ENCODE peak calls at places on chromosomes 13 and 19, in eight cellular contexts. H, F, X, Q, L, N, E and W are unnamed samples.

GRCh38 chr13:92590503-92590908 is 636.1 kb upstream of the GPC6 start:
- DNase-seq in H (no peak), F (no peak), X (peak), Q (no peak), L (no peak), N (no peak), E (no peak), W (no peak)

GRCh38 chr19:49491804-49492572 is 4.2 kb upstream of the RPS11 start:
- DNase-seq in H (no peak), F (no peak), X (no peak), Q (no peak), L (no peak), N (no peak), E (no peak), W (no peak)

GRCh38 chr13:26946675-26947342 is 186.2 kb upstream of the GPR12 start:
- DNase-seq in H (no peak), F (no peak), X (peak), Q (peak), L (peak), N (no peak), E (no peak), W (peak)

GRCh38 chr19:7515471-7516226 is at the start of gene ZNF358:
- DNase-seq in H (no peak), F (peak), X (peak), Q (no peak), L (no peak), N (peak), E (peak), W (peak)

GRCh38 chr13:43058318-43058674 is 34.9 kb downstream of the DNAJC15 start:
- DNase-seq in H (peak), F (no peak), X (peak), Q (no peak), L (no peak), N (no peak), E (no peak), W (peak)

GRCh38 chr13:50650936-50651638 is 192.4 kb downstream of the DLEU7 start:
- DNase-seq in H (no peak), F (no peak), X (peak), Q (peak), L (peak), N (no peak), E (no peak), W (no peak)

GRCh38 chr13:79779761-79780160 is 298.8 kb downstream of the NDFIP2 start:
- DNase-seq in H (no peak), F (peak), X (peak), Q (no peak), L (no peak), N (peak), E (peak), W (no peak)

GRCh38 chr13:101305981-101306411 is 110.3 kb downstream of the NALCN start:
- DNase-seq in H (no peak), F (no peak), X (no peak), Q (no peak), L (no peak), N (no peak), E (no peak), W (no peak)

GRCh38 chr13:110869231-110869804 is 45.6 kb downstream of the ANKRD10 start:
- DNase-seq in H (no peak), F (no peak), X (no peak), Q (no peak), L (no peak), N (no peak), E (peak), W (peak)

GRCh38 chr13:69306766-69307165 is 800.9 kb upstream of the ATXN8OS start:
- DNase-seq in H (no peak), F (no peak), X (no peak), Q (no peak), L (no peak), N (no peak), E (no peak), W (no peak)

GRCh38 chr19:610071-610800 is 20.6 kb downstream of the HCN2 start:
- DNase-seq in H (no peak), F (no peak), X (no peak), Q (no peak), L (peak), N (no peak), E (no peak), W (peak)

GRCh38 chr19:43806848-43807247 is 4.6 kb upstream of the LYPD5 start:
- DNase-seq in H (no peak), F (no peak), X (no peak), Q (no peak), L (no peak), N (no peak), E (no peak), W (no peak)

GRCh38 chr19:48950159-48950558 is 4.5 kb upstream of the BAX start:
- DNase-seq in H (no peak), F (no peak), X (no peak), Q (no peak), L (no peak), N (no peak), E (no peak), W (no peak)

GRCh38 chr19:49125025-49125731 is 5.8 kb downstream of the PPFIA3 start:
- DNase-seq in H (no peak), F (no peak), X (no peak), Q (no peak), L (no peak), N (no peak), E (no peak), W (no peak)

GRCh38 chr19:4354282-4354681 is 10.9 kb downstream of the MPND start:
- DNase-seq in H (no peak), F (no peak), X (no peak), Q (no peak), L (no peak), N (no peak), E (no peak), W (no peak)

GRCh38 chr13:114111577-114111976 is 20.8 kb downstream of the RASA3 start:
- DNase-seq in H (no peak), F (peak), X (peak), Q (peak), L (no peak), N (no peak), E (peak), W (no peak)

GRCh38 chr13:107348471-107348870 is 780.5 kb upstream of the ARGLU1 start:
- DNase-seq in H (no peak), F (no peak), X (peak), Q (no peak), L (no peak), N (no peak), E (no peak), W (no peak)

GRCh38 chr13:42152495-42152894 is 104.0 kb downstream of the DGKH start:
- DNase-seq in H (no peak), F (no peak), X (no peak), Q (no peak), L (no peak), N (no peak), E (no peak), W (no peak)

GRCh38 chr19:45667620-45668341 is at the start of gene GIPR:
- DNase-seq in H (no peak), F (no peak), X (peak), Q (no peak), L (peak), N (no peak), E (peak), W (peak)

GRCh38 chr19:48490980-48491792 is 20.4 kb downstream of the LMTK3 start:
- DNase-seq in H (no peak), F (no peak), X (no peak), Q (no peak), L (peak), N (peak), E (no peak), W (no peak)

GRCh38 chr19:45306040-45306439 is 16.6 kb downstream of the CKM start:
- DNase-seq in H (no peak), F (no peak), X (no peak), Q (no peak), L (no peak), N (no peak), E (no peak), W (no peak)

GRCh38 chr19:44566984-44567383 is 37.5 kb upstream of the CEACAM20 start:
- DNase-seq in H (no peak), F (no peak), X (no peak), Q (no peak), L (no peak), N (no peak), E (no peak), W (no peak)

GRCh38 chr13:49419292-49419691 is 24.6 kb downstream of the CAB39L start:
- DNase-seq in H (no peak), F (no peak), X (peak), Q (no peak), L (no peak), N (no peak), E (no peak), W (no peak)

GRCh38 chr19:5624154-5624663 is 1.3 kb downstream of the SAFB start:
- DNase-seq in H (no peak), F (peak), X (peak), Q (no peak), L (peak), N (peak), E (no peak), W (peak)

GRCh38 chr13:26132756-26133155 is 80.9 kb upstream of the SHISA2 start:
- DNase-seq in H (no peak), F (no peak), X (peak), Q (no peak), L (no peak), N (no peak), E (no peak), W (no peak)

GRCh38 chr19:8897106-8897505 is 64.9 kb downstream of the MBD3L1 start:
- DNase-seq in H (no peak), F (no peak), X (no peak), Q (no peak), L (no peak), N (no peak), E (no peak), W (no peak)

GRCh38 chr13:50609016-50609415 is 234.5 kb downstream of the DLEU7 start:
- DNase-seq in H (no peak), F (no peak), X (no peak), Q (no peak), L (no peak), N (no peak), E (no peak), W (no peak)

GRCh38 chr19:56974554-56975207 is 134.2 kb upstream of the PEG3 start:
- DNase-seq in H (no peak), F (no peak), X (no peak), Q (no peak), L (no peak), N (no peak), E (no peak), W (no peak)

GRCh38 chr19:4077800-4078683 is 11.3 kb upstream of the ZBTB7A start:
- DNase-seq in H (no peak), F (peak), X (no peak), Q (no peak), L (peak), N (peak), E (peak), W (peak)

DNA sequence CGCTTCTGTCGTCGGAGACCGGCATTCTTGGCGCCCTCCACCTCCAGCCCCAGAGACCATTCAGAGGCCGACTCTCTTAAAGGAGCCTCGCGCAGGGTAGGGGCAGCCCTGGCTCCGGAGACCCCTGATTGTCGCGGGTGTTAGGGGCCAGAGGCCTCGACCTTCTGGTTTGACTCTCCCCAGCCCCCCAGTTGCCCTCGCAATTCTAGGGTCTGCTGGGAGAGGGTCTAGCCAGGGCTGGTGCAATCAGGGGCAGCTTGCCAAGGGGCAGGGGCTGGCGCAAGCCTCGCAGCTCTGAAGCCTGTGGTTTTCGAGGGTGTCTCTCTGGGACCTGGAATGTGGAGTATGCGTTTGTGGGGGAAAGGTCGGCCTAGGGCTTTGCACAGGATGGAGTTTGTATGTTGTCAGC is 1.6 kb upstream of the SLC7A10 start:
- DNase-seq in H (no peak), F (no peak), X (peak), Q (no peak), L (no peak), N (no peak), E (no peak), W (no peak)
- H3K4me3 ChIP-seq in H (no peak), F (no peak), X (no peak), Q (no peak), L (no peak), N (no peak), E (peak), W (no peak)

DNA sequence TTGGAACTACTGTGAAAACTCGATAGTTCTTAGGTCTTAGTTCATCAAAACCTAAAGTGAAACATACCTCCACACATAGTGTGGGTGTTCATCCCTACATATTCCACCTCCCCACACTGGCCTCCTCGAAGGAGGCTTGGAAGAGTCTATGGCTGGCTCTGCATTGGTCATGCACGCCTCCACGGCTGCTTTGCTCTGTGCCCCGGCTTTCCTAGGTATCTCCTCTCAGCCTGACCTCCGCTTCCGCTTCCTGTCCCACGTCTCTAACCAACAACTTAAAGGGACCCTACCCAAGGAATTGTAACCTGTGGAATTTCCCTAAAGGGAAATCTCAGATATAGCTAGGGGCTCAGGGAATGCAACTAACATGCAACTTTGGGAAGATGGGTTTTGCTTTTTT is 79.7 kb upstream of the MBNL2 start:
- DNase-seq in H (no peak), F (no peak), X (no peak), Q (no peak), L (no peak), N (no peak), E (peak), W (peak)
- H3K4me3 ChIP-seq in H (no peak), F (no peak), X (peak), Q (no peak), L (no peak), N (no peak), E (peak), W (peak)

GRCh38 chr19:40598918-40599307 is 2.3 kb upstream of the LTBP4 start:
- DNase-seq in H (no peak), F (no peak), X (no peak), Q (no peak), L (no peak), N (no peak), E (no peak), W (no peak)

GRCh38 chr19:40599331-40600085 is 1.7 kb upstream of the LTBP4 start:
- DNase-seq in H (no peak), F (peak), X (no peak), Q (no peak), L (no peak), N (peak), E (no peak), W (no peak)

GRCh38 chr19:40600086-40600917 is 867 bp upstream of the LTBP4 start:
- DNase-seq in H (no peak), F (peak), X (no peak), Q (no peak), L (no peak), N (peak), E (peak), W (no peak)

GRCh38 chr19:40603071-40603718 is 2.0 kb downstream of the LTBP4 start:
- DNase-seq in H (no peak), F (no peak), X (peak), Q (no peak), L (no peak), N (no peak), E (no peak), W (no peak)

DNA sequence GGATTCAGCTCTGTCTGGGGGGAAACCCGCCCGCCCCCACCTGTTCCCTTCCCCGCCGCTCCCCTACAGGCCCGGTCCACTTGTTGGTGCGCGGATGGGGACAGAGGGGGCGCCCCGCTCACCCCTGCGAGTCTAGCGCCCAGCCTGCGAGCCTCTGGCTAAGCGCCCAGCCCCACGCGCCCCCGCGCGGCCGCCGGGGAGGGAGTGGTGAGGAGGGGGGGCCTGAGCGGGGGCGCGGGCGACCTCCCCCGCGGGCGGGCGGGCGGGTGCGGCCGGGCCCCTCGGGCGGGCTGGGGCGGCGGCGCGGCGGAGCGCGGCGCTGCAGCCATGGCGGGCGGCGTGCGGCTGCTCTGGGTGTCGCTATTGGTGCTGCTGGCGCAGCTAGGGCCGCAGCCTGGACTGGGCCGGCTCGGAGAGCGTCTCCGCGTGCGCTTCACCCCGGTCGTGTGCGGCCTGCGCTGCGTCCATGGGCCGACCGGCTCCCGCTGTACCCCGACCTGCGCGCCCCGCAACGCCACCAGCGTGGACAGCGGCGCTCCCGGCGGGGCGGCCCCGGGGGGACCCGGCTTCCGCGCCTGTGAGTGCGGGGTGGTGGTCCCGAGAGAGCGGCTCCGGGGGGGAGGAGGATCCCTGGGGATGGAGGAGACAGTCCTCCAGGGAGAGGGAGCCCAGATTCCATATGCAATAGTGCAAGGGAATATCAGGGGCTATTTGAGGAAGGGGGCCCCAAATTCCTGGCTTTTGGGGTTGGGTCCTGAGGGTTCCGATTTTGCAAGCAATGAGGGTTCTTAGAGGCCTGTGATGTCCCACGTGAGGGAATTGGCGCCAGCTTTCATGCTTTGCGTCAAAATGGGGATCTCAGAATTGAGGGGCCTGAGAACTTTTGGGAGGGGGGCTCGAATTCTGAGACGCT is at the start of gene LTBP4:
- DNase-seq in H (no peak), F (peak), X (no peak), Q (no peak), L (no peak), N (peak), E (peak), W (no peak)
- H3K4me3 ChIP-seq in H (peak), F (peak), X (peak), Q (peak), L (no peak), N (peak), E (peak), W (peak)

DNA sequence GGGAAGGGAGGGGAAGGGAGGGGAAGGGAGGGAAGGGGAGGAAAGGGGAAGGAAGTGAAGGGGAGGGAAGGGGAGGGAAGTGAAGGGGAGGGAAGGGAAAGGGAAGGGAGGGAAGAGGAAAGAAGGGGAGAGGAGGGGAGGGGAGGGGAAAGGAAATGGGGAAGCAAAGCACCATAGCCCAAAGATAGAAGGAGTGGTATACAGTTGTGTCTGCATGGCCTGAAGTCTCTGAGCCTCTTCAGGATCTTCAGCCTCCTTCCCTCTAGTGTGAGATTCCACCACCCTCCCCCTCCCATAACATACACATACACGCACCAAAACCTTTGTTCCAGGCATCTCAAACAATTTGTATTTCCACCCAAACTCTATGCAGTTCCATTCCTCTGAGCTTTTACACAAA is 96.2 kb upstream of the SERP2 start:
- DNase-seq in H (no peak), F (no peak), X (no peak), Q (no peak), L (no peak), N (no peak), E (no peak), W (no peak)
- H3K4me3 ChIP-seq in H (no peak), F (no peak), X (no peak), Q (no peak), L (peak), N (no peak), E (no peak), W (no peak)

DNA sequence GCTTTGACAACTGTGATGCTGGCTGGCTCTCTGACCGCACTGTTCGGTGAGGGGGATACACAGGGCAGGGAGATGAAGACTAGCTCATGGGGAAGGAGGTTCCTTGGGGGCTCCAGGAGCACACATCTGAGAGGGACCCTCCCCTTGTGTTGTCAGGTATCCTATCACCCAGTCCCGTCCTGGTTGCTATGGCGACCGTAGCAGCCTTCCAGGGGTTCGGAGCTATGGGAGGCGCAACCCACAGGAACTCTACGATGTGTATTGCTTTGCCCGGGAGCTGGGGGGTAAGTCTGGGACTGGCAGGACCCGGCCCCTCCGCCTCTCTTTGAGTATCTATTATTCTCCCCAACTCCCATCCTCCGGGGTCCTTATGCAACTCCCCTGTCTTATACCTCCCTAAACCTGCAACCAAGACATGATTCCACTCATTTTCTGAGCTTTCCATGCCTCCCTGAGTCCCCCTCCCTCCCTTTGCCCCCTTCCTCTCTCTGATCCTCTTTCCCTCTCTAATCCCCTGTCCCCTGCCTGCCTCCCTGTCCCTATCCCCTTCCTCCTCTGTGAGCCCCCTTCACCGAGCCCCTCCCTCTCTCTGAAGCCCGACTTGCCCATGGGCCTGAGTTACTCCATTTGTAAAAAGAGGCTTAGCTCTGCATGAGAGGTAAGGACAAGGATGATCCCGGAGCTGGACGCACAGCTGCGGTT is 12.5 kb downstream of the NCAN start:
- DNase-seq in H (no peak), F (no peak), X (no peak), Q (no peak), L (no peak), N (no peak), E (no peak), W (no peak)
- H3K4me3 ChIP-seq in H (no peak), F (no peak), X (no peak), Q (no peak), L (no peak), N (no peak), E (no peak), W (no peak)